ENCODE peak calls at places on chromosomes 7 and 10, in four cellular contexts. Z, P, D and E are unnamed samples.

GRCh38 chr7:127667751-127668530 is 15.9 kb downstream of the SND1 start:
- DNase-seq in Z (peak; percentile 44), P (no peak), D (no peak), E (no peak)

GRCh38 chr10:89414879-89415821 is 782 bp downstream of the IFIT5 start:
- DNase-seq in Z (peak; percentile 32), D (peak; percentile 81), P (peak; percentile 56), E (peak; percentile 69)

GRCh38 chr7:137390076-137390475 is 46.5 kb upstream of the PTN start:
- DNase-seq in Z (no peak), D (no peak), P (no peak), E (no peak)

GRCh38 chr7:37349979-37350590 is 98.6 kb downstream of the ELMO1 start:
- DNase-seq in Z (no peak), P (no peak), D (no peak), E (no peak)

GRCh38 chr7:132248841-132249590 is 327.3 kb downstream of the PLXNA4 start:
- DNase-seq in P (no peak), D (no peak), Z (no peak), E (no peak)

GRCh38 chr10:122149607-122150505 is 121.2 kb upstream of the BTBD16 start:
- DNase-seq in Z (no peak), P (no peak), D (no peak), E (no peak)

GRCh38 chr7:149013876-149014275 is 14.4 kb downstream of the PDIA4 start:
- DNase-seq in Z (no peak), P (no peak), D (no peak), E (no peak)

GRCh38 chr7:124667312-124667711 is 98.3 kb downstream of the GPR37 start:
- DNase-seq in P (no peak), D (no peak), Z (peak; percentile 52), E (no peak)

GRCh38 chr10:15436696-15437095 is 65.6 kb upstream of the FAM171A1 start:
- DNase-seq in P (no peak), D (no peak), Z (peak; percentile 22), E (no peak)

GRCh38 chr10:88693392-88694020 is 12.5 kb upstream of the LIPK start:
- DNase-seq in Z (no peak), P (no peak), D (no peak), E (no peak)

GRCh38 chr10:13528875-13529713 is at the start of gene BEND7:
- DNase-seq in Z (peak; percentile 16), D (peak; percentile 55), P (no peak), E (peak; percentile 26)

GRCh38 chr10:97086530-97086929 is 99.2 kb downstream of the SLIT1 start:
- DNase-seq in P (no peak), D (no peak), Z (no peak), E (no peak)

GRCh38 chr10:14545827-14546226 is 215.1 kb upstream of the FRMD4A start:
- DNase-seq in D (no peak), P (no peak), Z (peak; percentile 83), E (no peak)

GRCh38 chr7:40437936-40438634 is 303.3 kb downstream of the SUGCT start:
- DNase-seq in P (no peak), Z (peak; percentile 20), D (no peak), E (no peak)

GRCh38 chr10:85458274-85458673 is 908.3 kb downstream of the GRID1 start:
- DNase-seq in Z (no peak), P (no peak), D (no peak), E (no peak)

GRCh38 chr7:138773176-138773575 is 24.6 kb upstream of the TMEM213 start:
- DNase-seq in Z (no peak), P (no peak), D (no peak), E (no peak)

GRCh38 chr10:119305860-119306513 is 98.6 kb downstream of the GRK5 start:
- DNase-seq in D (no peak), Z (peak; percentile 99), P (no peak), E (peak; percentile 53)

GRCh38 chr7:78125884-78126283 is 327.3 kb downstream of the PHTF2 start:
- DNase-seq in P (no peak), D (no peak), Z (peak; percentile 93), E (no peak)

GRCh38 chr10:87677595-87677994 is 17.9 kb downstream of the PAPSS2 start:
- DNase-seq in Z (no peak), D (no peak), P (no peak), E (no peak)

GRCh38 chr10:101571573-101571925 is 16.5 kb downstream of the POLL start:
- DNase-seq in D (no peak), Z (no peak), P (no peak), E (no peak)

GRCh38 chr10:6151087-6151977 is 51.4 kb upstream of the PFKFB3 start:
- DNase-seq in D (peak; percentile 81), Z (peak; percentile 69), P (peak; percentile 89), E (peak; percentile 93)

GRCh38 chr10:4407783-4408182 is 418.2 kb upstream of the AKR1E2 start:
- DNase-seq in Z (peak; percentile 85), D (no peak), P (no peak), E (peak; percentile 11)

GRCh38 chr7:151714201-151714600 is 162.7 kb downstream of the PRKAG2 start:
- DNase-seq in P (no peak), D (no peak), Z (no peak), E (no peak)

DNA sequence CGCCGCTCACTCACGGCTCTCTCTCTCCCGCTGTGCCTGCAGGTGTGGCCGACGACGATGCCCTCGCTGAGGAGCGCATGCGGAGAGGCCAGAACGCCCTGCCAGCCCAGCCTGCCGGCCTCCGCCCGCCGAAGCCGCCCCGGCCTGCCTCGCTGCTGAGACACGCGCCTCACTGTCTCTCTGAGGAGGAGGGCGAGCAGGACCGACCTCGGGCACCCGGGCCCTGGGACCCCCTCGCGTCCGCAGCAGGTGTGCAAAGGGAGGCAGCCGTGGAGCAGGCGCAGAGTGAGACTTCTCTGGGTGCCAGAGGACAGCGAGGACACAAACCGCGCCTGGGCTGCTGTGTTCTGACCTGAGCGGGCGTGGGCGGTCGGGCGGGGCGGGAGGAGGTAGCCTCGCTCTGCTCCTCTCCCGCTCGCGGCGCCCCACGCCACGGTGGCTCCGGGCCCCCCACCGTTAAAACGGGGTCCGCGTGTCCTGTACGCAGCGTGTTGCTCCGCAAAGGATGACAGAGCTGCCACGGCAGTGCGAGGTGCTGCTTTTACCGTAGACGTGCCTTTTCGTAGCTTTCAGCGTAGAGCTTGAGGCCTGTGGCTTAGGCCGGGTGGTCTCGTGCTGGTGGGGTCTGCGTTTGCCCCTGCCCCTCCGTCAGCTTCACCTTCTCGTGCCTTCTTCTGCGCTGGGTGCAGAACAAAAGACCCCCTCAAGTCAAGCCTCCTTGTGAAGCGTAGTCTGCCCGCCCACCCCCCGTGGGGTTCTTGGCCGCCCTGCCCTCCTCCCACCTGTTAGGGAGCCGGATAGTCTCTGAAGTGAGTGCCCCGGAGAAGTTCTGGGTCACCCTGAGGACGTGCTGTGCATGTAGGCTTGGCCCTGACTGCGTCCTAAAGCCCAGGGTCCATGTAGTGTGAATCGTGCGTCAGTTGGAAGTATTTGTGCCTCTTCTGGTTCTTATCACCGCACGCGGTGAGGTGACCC is 73.2 kb downstream of the DNAJB6 start:
- DNase-seq in Z (no peak), P (peak; percentile 45), D (no peak), E (no peak)
- H3K79me1 ChIP-seq in Z (peaks cover 14% of the 10 kb centered on the region), P (peaks cover 6% of the 10 kb centered on the region), D (peaks cover 15% of the 10 kb centered on the region), E (peaks cover 8% of the 10 kb centered on the region)

DNA sequence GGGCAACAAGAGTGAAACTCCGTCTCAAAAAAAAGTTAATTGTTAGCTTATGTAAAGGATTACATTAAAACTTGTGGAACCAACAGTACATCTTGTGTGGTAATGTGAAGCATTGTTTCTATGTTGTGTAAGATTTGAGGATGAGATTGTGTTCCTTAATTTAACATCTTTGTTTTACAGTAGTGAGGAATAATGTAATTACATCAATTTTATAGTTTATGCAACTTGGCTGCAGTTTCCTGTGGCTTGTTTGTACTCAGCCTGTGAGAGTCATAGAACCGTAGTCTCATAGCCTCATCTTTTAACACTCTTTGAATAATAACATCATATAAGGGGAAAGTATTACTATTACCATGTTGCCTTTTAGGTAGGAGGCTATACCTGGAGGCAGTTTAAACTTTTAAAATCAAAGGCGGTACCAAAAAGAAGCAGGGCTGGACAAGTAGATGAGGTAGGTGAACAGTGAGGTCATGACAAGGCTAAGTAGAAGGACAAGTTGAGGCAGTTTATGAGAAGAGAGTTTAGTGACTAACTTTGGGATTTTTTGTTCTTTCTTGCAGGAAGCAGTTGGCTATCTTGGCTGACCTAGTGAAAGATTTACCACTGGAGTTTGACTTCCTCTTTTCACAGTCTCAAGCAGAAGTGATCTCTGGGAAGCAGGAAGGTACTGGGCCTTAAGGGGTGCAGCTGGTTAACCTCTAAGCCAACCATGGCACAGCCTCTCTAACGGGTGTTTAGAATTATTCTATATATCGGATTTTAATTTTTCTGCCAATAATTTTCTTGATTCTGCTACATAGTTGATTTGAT is 26.1 kb downstream of the ENTPD7 start:
- DNase-seq in Z (no peak), P (no peak), D (no peak), E (no peak)
- H3K56ac ChIP-seq in Z (no peak overlapping the region), P (no peak overlapping the region), D (no peak overlapping the region), E (no peak overlapping the region)

DNA sequence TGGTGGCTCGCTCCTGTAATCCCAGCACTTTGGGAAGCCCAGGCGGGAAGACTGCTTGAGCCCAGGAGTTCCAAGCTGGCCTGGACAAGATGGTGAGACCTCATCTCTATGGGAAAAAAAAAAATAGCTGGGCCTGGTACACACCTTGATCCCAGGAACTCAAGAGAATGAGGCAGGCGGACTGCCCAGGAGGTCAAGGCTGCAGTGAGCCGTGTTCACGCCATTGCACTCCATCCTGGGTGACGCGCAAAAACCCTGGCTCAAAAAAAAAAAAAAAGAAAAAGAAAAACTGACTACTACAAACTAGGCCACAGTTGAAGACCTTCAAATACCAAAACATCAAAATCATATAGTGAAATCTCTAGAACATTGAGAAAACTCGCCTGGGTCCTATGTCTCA is 3.9 kb downstream of the BRAT1 start:
- DNase-seq in P (no peak), Z (no peak), D (no peak), E (no peak)
- H2BK5ac ChIP-seq in P (no peak overlapping the region), Z (no peak overlapping the region), D (no peak overlapping the region), E (no peak overlapping the region)

DNA sequence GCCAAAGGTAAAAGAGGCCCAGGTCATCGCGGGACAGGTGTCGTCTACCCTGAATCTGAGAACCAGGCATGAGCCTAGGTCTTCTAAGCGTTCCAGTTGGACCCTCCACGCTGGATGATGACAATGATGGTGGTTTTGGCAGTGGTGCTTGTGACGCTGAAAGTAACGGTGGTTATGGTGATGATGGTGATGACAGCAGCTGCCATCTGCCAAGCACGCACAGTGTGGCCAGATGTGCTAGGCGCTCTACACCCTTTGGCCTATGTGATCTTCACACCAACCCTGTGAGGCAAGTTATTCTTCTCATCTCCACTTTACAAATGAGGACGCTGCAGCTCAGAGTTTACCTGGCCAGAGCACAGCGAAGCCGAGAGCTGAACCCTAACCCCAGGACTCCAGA is 93.9 kb downstream of the FAM53B start:
- DNase-seq in P (no peak), D (no peak), Z (no peak), E (no peak)
- H3K79me1 ChIP-seq in P (no peaks in the 10 kb centered on the region), D (no peaks in the 10 kb centered on the region), Z (peaks cover 20% of the 10 kb centered on the region), E (peaks cover 3% of the 10 kb centered on the region)

GRCh38 chr7:48511021-48511579 is 339.8 kb downstream of the ABCA13 start:
- DNase-seq in P (no peak), D (no peak), Z (no peak), E (no peak)
- H3K56ac ChIP-seq in P (no peak overlapping the region), D (no peak overlapping the region), Z (no peak overlapping the region), E (no peak overlapping the region)

GRCh38 chr7:72030994-72031667 is 381.0 kb downstream of the CALN1 start:
- DNase-seq in D (no peak), P (no peak), Z (no peak), E (peak; percentile 58)
- H2BK5ac ChIP-seq in D (no peak overlapping the region), P (no peak overlapping the region), Z (no peak overlapping the region), E (no peak overlapping the region)